ENCODE peak calls at places on chromosomes 7 and 10, in six cellular contexts. One of them, this sample, is unnamed.

GRCh38 chr7:51040777-51041176 is 258.1 kb upstream of the GRB10 start:
- DNase-seq in Panc1: no peak
- DNase-seq in transverse colon: no peak
- DNase-seq in mammary epithelial cell: no peak
- DNase-seq in body of pancreas: no peak
- DNase-seq in breast epithelium: no peak
- DNase-seq in this sample: no peak

GRCh38 chr10:89262331-89263020 is 10.9 kb upstream of the LIPA start:
- DNase-seq in breast epithelium: no peak
- DNase-seq in body of pancreas: no peak
- DNase-seq in transverse colon: no peak
- DNase-seq in mammary epithelial cell: peak
- DNase-seq in Panc1: no peak
- DNase-seq in this sample: no peak

GRCh38 chr7:110442386-110442837 is 648.5 kb upstream of the LRRN3 start:
- DNase-seq in Panc1: peak
- DNase-seq in transverse colon: no peak
- DNase-seq in mammary epithelial cell: peak
- DNase-seq in breast epithelium: peak
- DNase-seq in body of pancreas: peak
- DNase-seq in this sample: no peak

GRCh38 chr10:48943096-48943495 is 3.5 kb upstream of the LRRC18 start:
- DNase-seq in body of pancreas: no peak
- DNase-seq in breast epithelium: no peak
- DNase-seq in mammary epithelial cell: no peak
- DNase-seq in Panc1: no peak
- DNase-seq in transverse colon: no peak
- DNase-seq in this sample: no peak

GRCh38 chr10:24494236-24494635 is 229.5 kb downstream of the ARHGAP21 start:
- DNase-seq in mammary epithelial cell: no peak
- DNase-seq in breast epithelium: no peak
- DNase-seq in transverse colon: peak
- DNase-seq in body of pancreas: no peak
- DNase-seq in Panc1: no peak
- DNase-seq in this sample: no peak

GRCh38 chr10:69936091-69936490 is 116.6 kb upstream of the MACROH2A2 start:
- DNase-seq in breast epithelium: no peak
- DNase-seq in Panc1: no peak
- DNase-seq in transverse colon: no peak
- DNase-seq in mammary epithelial cell: no peak
- DNase-seq in body of pancreas: peak
- DNase-seq in this sample: no peak

GRCh38 chr7:14871880-14872279 is 30.7 kb downstream of the DGKB start:
- DNase-seq in body of pancreas: no peak
- DNase-seq in mammary epithelial cell: no peak
- DNase-seq in transverse colon: no peak
- DNase-seq in Panc1: no peak
- DNase-seq in breast epithelium: no peak
- DNase-seq in this sample: no peak

GRCh38 chr10:102673961-102674511 is 29.8 kb downstream of the TRIM8 start:
- DNase-seq in transverse colon: peak
- DNase-seq in breast epithelium: no peak
- DNase-seq in mammary epithelial cell: peak
- DNase-seq in Panc1: no peak
- DNase-seq in body of pancreas: peak
- DNase-seq in this sample: no peak

GRCh38 chr7:131774419-131775220 is 218.2 kb upstream of the PODXL start:
- DNase-seq in breast epithelium: no peak
- DNase-seq in mammary epithelial cell: peak
- DNase-seq in transverse colon: no peak
- DNase-seq in Panc1: no peak
- DNase-seq in body of pancreas: no peak
- DNase-seq in this sample: no peak

GRCh38 chr7:97011536-97012292 is 6.4 kb downstream of the DLX6 start:
- DNase-seq in breast epithelium: no peak
- DNase-seq in transverse colon: no peak
- DNase-seq in mammary epithelial cell: no peak
- DNase-seq in Panc1: no peak
- DNase-seq in body of pancreas: no peak
- DNase-seq in this sample: no peak

GRCh38 chr7:154559454-154559853 is 443.5 kb downstream of the PAXIP1 start:
- DNase-seq in Panc1: no peak
- DNase-seq in body of pancreas: no peak
- DNase-seq in transverse colon: no peak
- DNase-seq in mammary epithelial cell: no peak
- DNase-seq in breast epithelium: no peak
- DNase-seq in this sample: no peak

GRCh38 chr7:16223963-16224707 is 197.2 kb downstream of the CRPPA start:
- DNase-seq in Panc1: no peak
- DNase-seq in transverse colon: no peak
- DNase-seq in breast epithelium: no peak
- DNase-seq in mammary epithelial cell: no peak
- DNase-seq in body of pancreas: no peak
- DNase-seq in this sample: no peak

GRCh38 chr7:1027285-1028043 is 16.9 kb upstream of the GPR146 start:
- DNase-seq in transverse colon: no peak
- DNase-seq in body of pancreas: peak
- DNase-seq in mammary epithelial cell: no peak
- DNase-seq in breast epithelium: no peak
- DNase-seq in Panc1: no peak
- DNase-seq in this sample: peak

GRCh38 chr10:3500408-3500856 is 284.6 kb downstream of the KLF6 start:
- DNase-seq in breast epithelium: no peak
- DNase-seq in transverse colon: peak
- DNase-seq in mammary epithelial cell: peak
- DNase-seq in Panc1: no peak
- DNase-seq in body of pancreas: peak
- DNase-seq in this sample: no peak

GRCh38 chr7:149257146-149257545 is 4.8 kb upstream of the ZNF783 start:
- DNase-seq in mammary epithelial cell: peak
- DNase-seq in transverse colon: no peak
- DNase-seq in body of pancreas: no peak
- DNase-seq in breast epithelium: no peak
- DNase-seq in Panc1: no peak
- DNase-seq in this sample: no peak

GRCh38 chr7:131688738-131689661 is 132.6 kb upstream of the PODXL start:
- DNase-seq in mammary epithelial cell: peak
- DNase-seq in transverse colon: peak
- DNase-seq in Panc1: peak
- DNase-seq in body of pancreas: peak
- DNase-seq in breast epithelium: no peak
- DNase-seq in this sample: peak

GRCh38 chr7:108204281-108204796 is 74.2 kb upstream of the LAMB4 start:
- DNase-seq in Panc1: no peak
- DNase-seq in breast epithelium: no peak
- DNase-seq in mammary epithelial cell: no peak
- DNase-seq in transverse colon: no peak
- DNase-seq in body of pancreas: no peak
- DNase-seq in this sample: no peak

GRCh38 chr10:21638681-21639080 is 104.6 kb downstream of the MLLT10 start:
- DNase-seq in mammary epithelial cell: no peak
- DNase-seq in Panc1: no peak
- DNase-seq in body of pancreas: no peak
- DNase-seq in transverse colon: no peak
- DNase-seq in breast epithelium: no peak
- DNase-seq in this sample: no peak

DNA sequence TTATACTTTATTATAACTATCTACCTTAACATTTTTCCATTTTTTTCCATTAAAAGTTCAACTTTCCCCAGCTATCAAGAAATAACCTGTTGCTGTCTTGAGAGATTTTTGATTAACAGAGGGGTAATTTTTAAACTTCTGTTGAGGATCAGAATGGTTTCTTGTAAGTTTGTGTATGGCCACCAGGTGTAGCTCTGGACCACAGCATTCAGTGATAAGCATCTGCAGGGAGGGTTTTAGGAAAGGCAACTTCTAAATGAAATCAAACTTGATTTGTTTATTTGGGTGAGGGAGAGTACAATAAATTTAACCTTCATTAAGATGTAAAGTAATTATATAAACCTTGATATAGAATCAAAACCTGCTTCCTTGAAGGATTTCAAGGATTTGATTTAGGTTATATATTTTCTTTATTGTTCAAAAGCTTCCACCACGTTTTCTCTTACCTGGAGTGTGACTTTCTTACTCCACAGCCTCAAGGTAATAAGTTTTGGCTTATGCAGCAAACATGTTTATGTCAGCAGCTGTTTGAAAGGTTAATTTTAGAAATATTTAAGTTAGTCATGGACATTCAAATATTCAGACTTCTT is 153.3 kb downstream of the STK31 start:
- DNase-seq in breast epithelium: no peak
- DNase-seq in Panc1: peak
- DNase-seq in mammary epithelial cell: peak
- DNase-seq in transverse colon: no peak
- DNase-seq in body of pancreas: no peak
- DNase-seq in this sample: no peak
- TF ChIP-seq CTCF in breast epithelium: no peak
- TF ChIP-seq CTCF in Panc1: peak
- TF ChIP-seq CTCF in mammary epithelial cell: peak
- TF ChIP-seq CTCF in transverse colon: peak
- TF ChIP-seq CTCF in body of pancreas: peak
- TF ChIP-seq CTCF in this sample: no peak

DNA sequence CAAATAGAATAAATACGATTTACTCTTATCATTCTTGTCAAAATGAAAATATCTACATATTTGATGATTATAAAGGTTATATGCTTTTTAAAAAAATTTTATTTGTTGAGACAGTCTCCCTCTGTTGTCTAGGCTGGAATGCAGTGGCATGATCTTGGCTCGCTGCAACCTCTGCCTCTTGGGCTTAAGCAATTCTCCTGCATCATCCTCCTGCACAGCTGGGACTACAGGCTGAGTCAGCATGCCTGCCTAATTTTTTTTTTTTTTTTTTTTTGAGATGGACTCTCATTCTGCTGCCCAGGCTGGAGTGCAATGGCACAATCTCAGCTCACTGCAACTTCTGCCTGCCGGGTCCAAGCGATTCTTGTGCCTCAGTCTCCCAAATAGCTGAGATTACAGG is 48.9 kb downstream of the PUS7 start:
- DNase-seq in mammary epithelial cell: peak
- DNase-seq in breast epithelium: no peak
- DNase-seq in Panc1: no peak
- DNase-seq in transverse colon: no peak
- DNase-seq in body of pancreas: no peak
- DNase-seq in this sample: no peak
- TF ChIP-seq CTCF in mammary epithelial cell: peak
- TF ChIP-seq CTCF in breast epithelium: no peak
- TF ChIP-seq CTCF in Panc1: no peak
- TF ChIP-seq CTCF in transverse colon: no peak
- TF ChIP-seq CTCF in body of pancreas: no peak
- TF ChIP-seq CTCF in this sample: no peak

GRCh38 chr10:78910476-78910875 is 158.3 kb upstream of the ZMIZ1 start:
- DNase-seq in body of pancreas: no peak
- DNase-seq in Panc1: no peak
- DNase-seq in mammary epithelial cell: no peak
- DNase-seq in breast epithelium: no peak
- DNase-seq in transverse colon: no peak
- DNase-seq in this sample: no peak

GRCh38 chr10:78912361-78913218 is 156.2 kb upstream of the ZMIZ1 start:
- DNase-seq in transverse colon: no peak
- DNase-seq in mammary epithelial cell: no peak
- DNase-seq in Panc1: no peak
- DNase-seq in body of pancreas: no peak
- DNase-seq in breast epithelium: no peak
- DNase-seq in this sample: no peak

GRCh38 chr10:78913219-78914059 is 155.3 kb upstream of the ZMIZ1 start:
- DNase-seq in breast epithelium: peak
- DNase-seq in transverse colon: peak
- DNase-seq in body of pancreas: peak
- DNase-seq in Panc1: no peak
- DNase-seq in mammary epithelial cell: no peak
- DNase-seq in this sample: no peak

GRCh38 chr10:78910886-78911285 is 157.9 kb upstream of the ZMIZ1 start:
- DNase-seq in transverse colon: no peak
- DNase-seq in Panc1: no peak
- DNase-seq in body of pancreas: no peak
- DNase-seq in breast epithelium: peak
- DNase-seq in mammary epithelial cell: no peak
- DNase-seq in this sample: no peak

DNA sequence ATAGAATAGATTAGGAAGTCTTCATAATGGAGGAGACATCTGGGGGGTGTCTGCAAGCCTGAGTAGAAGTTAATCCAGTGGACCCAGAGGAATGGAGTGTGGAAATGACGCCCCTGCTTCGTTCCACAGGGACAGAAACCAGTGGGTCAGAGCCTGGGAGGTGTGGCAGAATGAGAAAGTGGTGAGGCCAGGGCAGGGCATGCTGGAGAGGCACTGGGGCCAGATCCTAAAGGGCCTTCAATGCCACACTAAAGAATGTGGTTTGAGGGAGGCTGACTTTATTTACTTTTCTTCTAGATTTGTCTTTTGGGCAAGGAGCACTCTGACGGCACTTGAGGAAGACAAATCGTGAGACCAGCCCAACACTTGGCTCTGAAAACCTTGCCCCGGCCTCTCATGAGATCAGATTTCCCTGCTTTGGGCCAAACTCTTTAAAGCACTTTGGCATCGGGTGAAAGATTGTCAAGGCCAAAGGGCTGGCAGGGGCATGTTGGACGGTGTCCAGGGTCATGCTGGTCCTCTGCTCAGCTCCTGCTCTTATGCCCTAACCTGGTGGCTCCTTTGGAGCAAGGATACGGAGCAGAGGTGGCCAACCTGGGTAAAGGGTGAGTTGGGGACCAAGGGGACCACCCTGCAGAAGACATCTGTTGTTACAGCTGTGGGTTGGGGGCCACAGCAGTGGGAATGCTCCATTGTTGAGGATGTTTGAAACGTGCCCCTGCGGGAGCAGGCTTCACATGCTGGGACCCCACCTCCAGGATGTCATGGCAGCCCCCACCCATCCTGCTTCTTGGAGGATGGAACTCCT is 157.0 kb upstream of the ZMIZ1 start:
- DNase-seq in mammary epithelial cell: no peak
- DNase-seq in body of pancreas: peak
- DNase-seq in breast epithelium: no peak
- DNase-seq in transverse colon: no peak
- DNase-seq in Panc1: no peak
- DNase-seq in this sample: no peak
- TF ChIP-seq CTCF in mammary epithelial cell: no peak
- TF ChIP-seq CTCF in body of pancreas: no peak
- TF ChIP-seq CTCF in breast epithelium: no peak
- TF ChIP-seq CTCF in transverse colon: no peak
- TF ChIP-seq CTCF in Panc1: no peak
- TF ChIP-seq CTCF in this sample: no peak

GRCh38 chr7:31323101-31323500 is 17.4 kb downstream of the NEUROD6 start:
- DNase-seq in Panc1: no peak
- DNase-seq in body of pancreas: no peak
- DNase-seq in transverse colon: no peak
- DNase-seq in mammary epithelial cell: no peak
- DNase-seq in breast epithelium: no peak
- DNase-seq in this sample: no peak

GRCh38 chr7:31326416-31326815 is 14.1 kb downstream of the NEUROD6 start:
- DNase-seq in Panc1: no peak
- DNase-seq in mammary epithelial cell: no peak
- DNase-seq in body of pancreas: no peak
- DNase-seq in transverse colon: no peak
- DNase-seq in breast epithelium: no peak
- DNase-seq in this sample: no peak

DNA sequence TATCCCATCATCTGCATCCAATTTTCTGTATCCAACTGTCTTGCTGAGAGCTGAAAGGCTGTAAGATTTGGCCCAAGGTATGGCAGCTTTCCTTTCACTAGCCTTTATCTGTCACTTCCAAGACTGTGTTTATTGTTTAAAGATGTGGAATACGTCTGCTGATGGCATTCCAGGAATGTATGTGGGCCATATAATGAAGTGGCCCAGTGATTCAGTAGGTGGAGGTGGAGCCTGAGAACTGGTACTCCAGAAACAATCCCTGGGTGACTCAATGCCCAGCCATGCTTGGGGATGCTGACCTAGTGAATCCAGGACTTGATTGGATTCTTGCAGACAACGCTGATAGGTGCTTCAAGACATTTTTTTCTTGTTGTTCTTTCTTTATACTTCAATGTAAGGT is 13.5 kb downstream of the NEUROD6 start:
- DNase-seq in breast epithelium: no peak
- DNase-seq in mammary epithelial cell: peak
- DNase-seq in transverse colon: no peak
- DNase-seq in Panc1: no peak
- DNase-seq in body of pancreas: no peak
- DNase-seq in this sample: no peak
- TF ChIP-seq CTCF in breast epithelium: no peak
- TF ChIP-seq CTCF in mammary epithelial cell: no peak
- TF ChIP-seq CTCF in transverse colon: no peak
- TF ChIP-seq CTCF in Panc1: no peak
- TF ChIP-seq CTCF in body of pancreas: no peak
- TF ChIP-seq CTCF in this sample: no peak

This sample was measured in activated B cell treated with CpG ODN at 0.5 μM for 24 hours.